ENCODE peak calls at places on chromosomes 2 and 18, in ten cellular contexts. K, D, Q, I, J, W, C, S, F and O are unnamed samples.

GRCh38 chr2:111117666-111118454 is 2.9 kb upstream of the BCL2L11 start:
- DNase-seq in K (no peak), D (no peak), Q (peak), I (no peak), J (peak), W (peak), C (peak), S (peak), F (no peak), O (peak)

GRCh38 chr18:34848156-34848555 is 138.1 kb downstream of the DTNA start:
- DNase-seq in K (no peak), D (no peak), Q (no peak), I (no peak), J (no peak), W (no peak), C (no peak), S (no peak), F (no peak), O (no peak)

GRCh38 chr2:188833799-188834198 is 140.4 kb upstream of the COL3A1 start:
- DNase-seq in K (no peak), D (no peak), Q (no peak), I (no peak), J (no peak), W (no peak), C (no peak), S (no peak), F (no peak), O (no peak)

GRCh38 chr2:226661789-226662545 is 137.7 kb downstream of the IRS1 start:
- DNase-seq in K (no peak), D (no peak), Q (no peak), I (no peak), J (no peak), W (no peak), C (peak), S (no peak), F (no peak), O (no peak)

GRCh38 chr2:177353084-177353483 is 39.5 kb upstream of the AGPS start:
- DNase-seq in K (no peak), D (no peak), Q (no peak), I (no peak), J (no peak), W (no peak), C (peak), S (no peak), F (no peak), O (no peak)

GRCh38 chr18:3722662-3723433 is 272.9 kb downstream of the TGIF1 start:
- DNase-seq in K (no peak), D (no peak), Q (no peak), I (peak), J (no peak), W (no peak), C (no peak), S (no peak), F (no peak), O (no peak)

GRCh38 chr18:78540636-78541400 is 438.8 kb upstream of the SALL3 start:
- DNase-seq in K (no peak), D (no peak), Q (no peak), I (no peak), J (peak), W (no peak), C (no peak), S (no peak), F (no peak), O (no peak)

GRCh38 chr2:98822301-98823164 is 91.6 kb upstream of the MGAT4A start:
- DNase-seq in K (no peak), D (no peak), Q (peak), I (peak), J (peak), W (peak), C (no peak), S (peak), F (peak), O (no peak)

GRCh38 chr2:72883356-72883962 is 3.7 kb upstream of the SPR start:
- DNase-seq in K (no peak), D (peak), Q (no peak), I (no peak), J (peak), W (peak), C (peak), S (no peak), F (peak), O (no peak)

GRCh38 chr2:206452750-206453149 is 9.4 kb downstream of the ADAM23 start:
- DNase-seq in K (no peak), D (no peak), Q (no peak), I (no peak), J (no peak), W (no peak), C (no peak), S (no peak), F (no peak), O (no peak)

GRCh38 chr18:3665187-3665586 is 215.2 kb downstream of the TGIF1 start:
- DNase-seq in K (no peak), D (no peak), Q (no peak), I (no peak), J (no peak), W (no peak), C (no peak), S (no peak), F (no peak), O (no peak)

GRCh38 chr2:68274022-68274421 is 21.7 kb upstream of the PPP3R1 start:
- DNase-seq in K (no peak), D (no peak), Q (no peak), I (no peak), J (no peak), W (no peak), C (no peak), S (no peak), F (no peak), O (no peak)

GRCh38 chr2:219109468-219109867 is 48.7 kb upstream of the IHH start:
- DNase-seq in K (no peak), D (no peak), Q (peak), I (peak), J (peak), W (peak), C (no peak), S (no peak), F (peak), O (no peak)

GRCh38 chr18:54223568-54224241 is 764 bp downstream of the MBD2 start:
- DNase-seq in K (peak), D (peak), Q (no peak), I (peak), J (peak), W (peak), C (peak), S (no peak), F (no peak), O (peak)

GRCh38 chr2:63023444-63023843 is 27.2 kb upstream of the OTX1 start:
- DNase-seq in K (no peak), D (peak), Q (no peak), I (no peak), J (peak), W (peak), C (peak), S (no peak), F (no peak), O (no peak)
- TF ChIP-seq CTCF in K (no peak), D (peak), Q (no peak), I (no peak), J (peak), W (no peak), C (peak), S (no peak), F (peak), O (peak)

GRCh38 chr2:195308163-195308562 is 348.9 kb upstream of the SLC39A10 start:
- DNase-seq in K (no peak), D (no peak), Q (no peak), I (no peak), J (no peak), W (no peak), C (no peak), S (no peak), F (no peak), O (no peak)

GRCh38 chr2:195307751-195308150 is 349.3 kb upstream of the SLC39A10 start:
- DNase-seq in K (no peak), D (no peak), Q (no peak), I (no peak), J (peak), W (no peak), C (no peak), S (no peak), F (no peak), O (no peak)

GRCh38 chr2:195304310-195304709 is 352.7 kb upstream of the SLC39A10 start:
- DNase-seq in K (no peak), D (peak), Q (no peak), I (no peak), J (peak), W (peak), C (peak), S (no peak), F (no peak), O (no peak)
- TF ChIP-seq CTCF in K (no peak), D (peak), Q (no peak), I (no peak), J (peak), W (no peak), C (peak), S (no peak), F (peak), O (peak)

DNA sequence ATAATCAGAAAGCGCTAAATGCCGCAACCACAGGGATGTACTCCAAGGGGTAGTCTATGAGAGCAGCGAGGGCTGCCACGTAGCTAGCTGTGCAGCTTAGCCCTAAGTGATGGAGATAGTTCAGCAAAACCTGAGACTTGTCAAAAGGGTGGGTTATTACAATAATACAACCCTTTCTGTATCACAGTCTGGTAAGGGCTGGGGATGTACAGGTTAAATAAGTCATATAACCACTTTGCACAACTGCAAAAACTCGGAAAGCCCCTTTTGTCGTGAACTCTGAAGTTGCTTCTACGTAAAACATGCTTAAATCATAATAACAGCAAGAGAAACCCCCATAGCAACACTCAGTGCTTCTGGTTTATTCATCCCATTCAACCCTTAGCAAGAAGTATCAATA is 598.8 kb downstream of the SUCLG1 start:
- DNase-seq in K (no peak), D (no peak), Q (no peak), I (no peak), J (no peak), W (no peak), C (no peak), S (no peak), F (no peak), O (no peak)
- TF ChIP-seq CTCF in K (no peak), D (no peak), Q (no peak), I (no peak), J (no peak), W (no peak), C (no peak), S (no peak), F (no peak), O (no peak)

GRCh38 chr2:171688129-171688465 is 828 bp downstream of the DYNC1I2 start:
- DNase-seq in K (no peak), D (no peak), Q (no peak), I (no peak), J (no peak), W (no peak), C (peak), S (no peak), F (no peak), O (no peak)

DNA sequence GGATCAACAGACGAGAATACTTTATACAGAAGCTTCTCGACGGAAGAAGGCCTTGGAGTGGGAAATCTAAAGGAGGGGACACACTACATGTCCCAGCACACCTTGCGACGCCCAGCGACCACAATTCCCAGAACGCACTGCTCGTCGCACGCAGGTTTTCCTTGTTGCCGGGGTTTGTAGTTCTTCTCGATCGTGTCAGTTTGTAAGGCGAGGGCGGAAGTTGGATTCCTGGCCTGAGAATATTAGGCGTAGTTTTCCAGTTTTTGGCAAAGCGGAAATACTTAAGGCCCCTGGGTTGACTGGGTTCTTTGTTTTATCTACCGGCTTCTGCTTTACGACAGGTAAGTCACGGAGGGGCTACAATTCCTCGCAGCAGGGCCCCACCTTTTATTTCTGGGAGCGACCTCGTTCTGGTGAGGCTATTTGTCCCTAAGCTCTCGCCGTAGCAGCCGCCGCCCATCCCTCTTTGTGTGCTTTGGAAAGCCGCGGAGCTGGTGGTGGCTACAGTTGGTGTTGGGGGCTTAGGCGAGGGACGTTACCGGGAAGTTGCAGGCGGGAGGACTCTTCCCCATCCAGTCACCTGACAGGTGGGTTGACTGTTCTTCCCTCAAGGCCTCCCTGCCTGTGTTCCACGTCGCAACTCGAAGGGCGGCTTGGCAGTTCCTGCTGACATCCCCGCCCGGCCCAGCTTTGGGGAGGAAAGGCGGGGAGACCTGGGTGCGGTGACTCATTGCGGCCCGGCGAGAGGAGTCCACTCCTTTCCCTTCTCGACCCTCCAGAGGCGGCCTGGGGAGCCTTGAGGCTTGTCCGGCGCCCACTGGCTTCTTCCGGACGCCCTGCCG is at the start of gene DYNC1I2:
- DNase-seq in K (peak), D (peak), Q (peak), I (peak), J (peak), W (peak), C (peak), S (peak), F (peak), O (peak)
- TF ChIP-seq CTCF in K (no peak), D (no peak), Q (no peak), I (no peak), J (no peak), W (no peak), C (no peak), S (no peak), F (no peak), O (no peak)

DNA sequence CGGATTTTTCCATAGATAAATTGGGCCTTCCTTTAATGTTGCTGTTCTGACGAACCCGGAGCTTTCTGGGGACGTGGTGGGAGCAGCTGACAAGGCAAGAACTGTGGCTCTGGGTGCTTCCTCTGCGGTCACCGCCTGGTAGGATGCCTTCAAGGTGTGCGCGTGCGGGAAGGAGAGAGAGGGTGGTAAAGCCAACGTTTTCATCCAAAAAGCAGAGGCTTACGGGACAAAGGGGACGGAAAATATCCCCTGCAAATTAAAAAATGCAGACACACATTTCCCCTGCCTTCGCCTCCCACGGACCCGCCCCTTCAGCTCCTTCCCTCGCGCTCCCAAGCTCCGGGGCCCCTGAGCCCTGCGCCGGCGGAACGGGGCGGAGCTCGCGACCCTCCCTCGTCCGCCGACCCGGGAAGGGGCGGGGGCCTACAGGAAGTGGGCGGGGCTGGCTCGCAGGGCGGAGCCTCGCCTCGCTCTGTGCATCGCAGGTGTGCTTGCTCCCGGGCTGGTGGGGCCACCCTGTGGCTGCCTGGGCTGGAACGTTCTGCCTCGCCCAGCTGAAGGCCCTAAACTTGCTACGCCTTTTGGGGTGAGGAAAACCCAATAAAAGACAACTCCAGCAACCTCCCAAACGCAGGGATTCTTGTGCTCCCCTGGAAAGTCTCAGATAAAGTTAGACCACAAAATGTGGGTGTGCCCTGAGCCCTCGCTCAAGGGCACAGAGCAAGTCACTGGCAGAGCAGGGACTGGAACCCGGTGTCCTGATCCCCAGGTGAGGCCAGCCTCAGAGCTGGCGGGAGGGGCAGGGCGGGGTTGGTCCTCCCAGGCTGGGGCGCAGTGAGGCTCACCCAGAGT is 25.4 kb upstream of the SLC66A3 start:
- DNase-seq in K (no peak), D (peak), Q (peak), I (peak), J (peak), W (peak), C (peak), S (peak), F (peak), O (peak)
- TF ChIP-seq CTCF in K (no peak), D (peak), Q (peak), I (peak), J (peak), W (peak), C (peak), S (no peak), F (peak), O (peak)